ENCODE peak calls at places on chromosome 1, in ten cellular contexts. One of them, this sample, is unnamed.

GRCh38 chr1:246092136-246092535 is 414.9 kb downstream of the SMYD3 start:
- DNase-seq in head of caudate nucleus: no peak
- DNase-seq in cardiac fibroblast: no peak
- DNase-seq in stimulated activated CD8-positive, alpha-beta memory T cell treated with anti-CD3 and anti-CD28 coated beads, Interleukin-15, amount 100 ng/mL, for 1 hour: no peak
- DNase-seq in activated naive CD8-positive, alpha-beta T cell treated with anti-CD3 and anti-CD28 coated beads, Interleukin-2, amount 10 ng/mL, durations not matched to agents 7 days and 5 days: no peak
- DNase-seq in mucosa of descending colon: no peak
- DNase-seq in SHP77 treated with DMSO at 0.1 percent for 48 hours: no peak
- DNase-seq in left ventricle myocardium inferior: no peak
- DNase-seq in AG09319: no peak
- DNase-seq in AG08395: no peak
- DNase-seq in this sample: no peak

GRCh38 chr1:1894354-1895049 is 3.6 kb upstream of the GNB1 start:
- DNase-seq in SHP77 treated with DMSO at 0.1 percent for 48 hours: no peak
- DNase-seq in cardiac fibroblast: no peak
- DNase-seq in AG09319: no peak
- DNase-seq in mucosa of descending colon: peak
- DNase-seq in left ventricle myocardium inferior: peak
- DNase-seq in AG08395: peak
- DNase-seq in activated naive CD8-positive, alpha-beta T cell treated with anti-CD3 and anti-CD28 coated beads, Interleukin-2, amount 10 ng/mL, durations not matched to agents 7 days and 5 days: no peak
- DNase-seq in head of caudate nucleus: no peak
- DNase-seq in stimulated activated CD8-positive, alpha-beta memory T cell treated with anti-CD3 and anti-CD28 coated beads, Interleukin-15, amount 100 ng/mL, for 1 hour: no peak
- DNase-seq in this sample: no peak

GRCh38 chr1:21294266-21295058 is 4.2 kb upstream of the ECE1 start:
- DNase-seq in SHP77 treated with DMSO at 0.1 percent for 48 hours: no peak
- DNase-seq in head of caudate nucleus: no peak
- DNase-seq in cardiac fibroblast: peak
- DNase-seq in AG08395: no peak
- DNase-seq in mucosa of descending colon: peak
- DNase-seq in AG09319: no peak
- DNase-seq in left ventricle myocardium inferior: no peak
- DNase-seq in stimulated activated CD8-positive, alpha-beta memory T cell treated with anti-CD3 and anti-CD28 coated beads, Interleukin-15, amount 100 ng/mL, for 1 hour: peak
- DNase-seq in activated naive CD8-positive, alpha-beta T cell treated with anti-CD3 and anti-CD28 coated beads, Interleukin-2, amount 10 ng/mL, durations not matched to agents 7 days and 5 days: peak
- DNase-seq in this sample: peak

GRCh38 chr1:237961710-237962109 is 71.0 kb upstream of the ZP4 start:
- DNase-seq in AG09319: no peak
- DNase-seq in AG08395: no peak
- DNase-seq in left ventricle myocardium inferior: no peak
- DNase-seq in activated naive CD8-positive, alpha-beta T cell treated with anti-CD3 and anti-CD28 coated beads, Interleukin-2, amount 10 ng/mL, durations not matched to agents 7 days and 5 days: no peak
- DNase-seq in head of caudate nucleus: no peak
- DNase-seq in SHP77 treated with DMSO at 0.1 percent for 48 hours: no peak
- DNase-seq in stimulated activated CD8-positive, alpha-beta memory T cell treated with anti-CD3 and anti-CD28 coated beads, Interleukin-15, amount 100 ng/mL, for 1 hour: no peak
- DNase-seq in mucosa of descending colon: no peak
- DNase-seq in cardiac fibroblast: no peak
- DNase-seq in this sample: no peak

GRCh38 chr1:26289158-26290059 is 9.5 kb downstream of the SH3BGRL3 start:
- DNase-seq in mucosa of descending colon: peak
- DNase-seq in AG08395: no peak
- DNase-seq in stimulated activated CD8-positive, alpha-beta memory T cell treated with anti-CD3 and anti-CD28 coated beads, Interleukin-15, amount 100 ng/mL, for 1 hour: no peak
- DNase-seq in head of caudate nucleus: peak
- DNase-seq in SHP77 treated with DMSO at 0.1 percent for 48 hours: no peak
- DNase-seq in cardiac fibroblast: no peak
- DNase-seq in activated naive CD8-positive, alpha-beta T cell treated with anti-CD3 and anti-CD28 coated beads, Interleukin-2, amount 10 ng/mL, durations not matched to agents 7 days and 5 days: peak
- DNase-seq in left ventricle myocardium inferior: no peak
- DNase-seq in AG09319: no peak
- DNase-seq in this sample: no peak

GRCh38 chr1:101332622-101333021 is 95.8 kb downstream of the S1PR1 start:
- DNase-seq in left ventricle myocardium inferior: no peak
- DNase-seq in SHP77 treated with DMSO at 0.1 percent for 48 hours: no peak
- DNase-seq in AG08395: no peak
- DNase-seq in AG09319: no peak
- DNase-seq in activated naive CD8-positive, alpha-beta T cell treated with anti-CD3 and anti-CD28 coated beads, Interleukin-2, amount 10 ng/mL, durations not matched to agents 7 days and 5 days: no peak
- DNase-seq in head of caudate nucleus: no peak
- DNase-seq in stimulated activated CD8-positive, alpha-beta memory T cell treated with anti-CD3 and anti-CD28 coated beads, Interleukin-15, amount 100 ng/mL, for 1 hour: no peak
- DNase-seq in cardiac fibroblast: no peak
- DNase-seq in mucosa of descending colon: no peak
- DNase-seq in this sample: no peak

GRCh38 chr1:190633488-190633887 is 155.8 kb upstream of the BRINP3 start:
- DNase-seq in AG09319: no peak
- DNase-seq in stimulated activated CD8-positive, alpha-beta memory T cell treated with anti-CD3 and anti-CD28 coated beads, Interleukin-15, amount 100 ng/mL, for 1 hour: no peak
- DNase-seq in left ventricle myocardium inferior: no peak
- DNase-seq in cardiac fibroblast: no peak
- DNase-seq in head of caudate nucleus: no peak
- DNase-seq in activated naive CD8-positive, alpha-beta T cell treated with anti-CD3 and anti-CD28 coated beads, Interleukin-2, amount 10 ng/mL, durations not matched to agents 7 days and 5 days: no peak
- DNase-seq in mucosa of descending colon: no peak
- DNase-seq in AG08395: no peak
- DNase-seq in SHP77 treated with DMSO at 0.1 percent for 48 hours: no peak
- DNase-seq in this sample: no peak

GRCh38 chr1:112995890-112996289 is 39.9 kb upstream of the SLC16A1 start:
- DNase-seq in head of caudate nucleus: no peak
- DNase-seq in AG08395: no peak
- DNase-seq in activated naive CD8-positive, alpha-beta T cell treated with anti-CD3 and anti-CD28 coated beads, Interleukin-2, amount 10 ng/mL, durations not matched to agents 7 days and 5 days: no peak
- DNase-seq in stimulated activated CD8-positive, alpha-beta memory T cell treated with anti-CD3 and anti-CD28 coated beads, Interleukin-15, amount 100 ng/mL, for 1 hour: no peak
- DNase-seq in left ventricle myocardium inferior: no peak
- DNase-seq in AG09319: no peak
- DNase-seq in mucosa of descending colon: no peak
- DNase-seq in SHP77 treated with DMSO at 0.1 percent for 48 hours: no peak
- DNase-seq in cardiac fibroblast: peak
- DNase-seq in this sample: no peak

GRCh38 chr1:211928993-211929637 is 98.6 kb upstream of the LPGAT1 start:
- DNase-seq in left ventricle myocardium inferior: no peak
- DNase-seq in activated naive CD8-positive, alpha-beta T cell treated with anti-CD3 and anti-CD28 coated beads, Interleukin-2, amount 10 ng/mL, durations not matched to agents 7 days and 5 days: no peak
- DNase-seq in cardiac fibroblast: no peak
- DNase-seq in AG08395: peak
- DNase-seq in head of caudate nucleus: no peak
- DNase-seq in SHP77 treated with DMSO at 0.1 percent for 48 hours: peak
- DNase-seq in AG09319: no peak
- DNase-seq in mucosa of descending colon: no peak
- DNase-seq in stimulated activated CD8-positive, alpha-beta memory T cell treated with anti-CD3 and anti-CD28 coated beads, Interleukin-15, amount 100 ng/mL, for 1 hour: no peak
- DNase-seq in this sample: peak

GRCh38 chr1:154987326-154987725 is 4.2 kb downstream of the FLAD1 start:
- DNase-seq in mucosa of descending colon: peak
- DNase-seq in AG08395: no peak
- DNase-seq in activated naive CD8-positive, alpha-beta T cell treated with anti-CD3 and anti-CD28 coated beads, Interleukin-2, amount 10 ng/mL, durations not matched to agents 7 days and 5 days: no peak
- DNase-seq in left ventricle myocardium inferior: no peak
- DNase-seq in SHP77 treated with DMSO at 0.1 percent for 48 hours: no peak
- DNase-seq in cardiac fibroblast: peak
- DNase-seq in stimulated activated CD8-positive, alpha-beta memory T cell treated with anti-CD3 and anti-CD28 coated beads, Interleukin-15, amount 100 ng/mL, for 1 hour: no peak
- DNase-seq in head of caudate nucleus: no peak
- DNase-seq in AG09319: no peak
- DNase-seq in this sample: no peak